ENCODE peak calls at places on chromosomes 5 and 9, in ten cellular contexts. One of them, this sample, is unnamed.

GRCh38 chr5:139386039-139386438 is 2.9 kb upstream of the SLC23A1 start:
- DNase-seq in stimulated activated naive CD8-positive, alpha-beta T cell treated with anti-CD3 and anti-CD28 coated beads, Interleukin-15, amount 100 ng/mL, for 72 hours: no peak
- DNase-seq in HuH-7: no peak
- DNase-seq in psoas muscle: no peak
- DNase-seq in activated CD4-positive, alpha-beta T cell treated with anti-CD3 and anti-CD28 coated beads, Interleukin-2, amount 10 ng/mL, durations not matched to agents 7 days and 5 days: no peak
- DNase-seq in foreskin fibroblast: peak
- DNase-seq in GM04504: no peak
- DNase-seq in activated naive CD4-positive, alpha-beta T cell treated with anti-CD3 and anti-CD28 coated beads, Interleukin-2, amount 10 ng/mL, durations not matched to agents 7 days and 5 days: no peak
- DNase-seq in neural crest cell: no peak
- DNase-seq in OCI-LY7: no peak
- DNase-seq in this sample: no peak

GRCh38 chr5:151141535-151141934 is 16.0 kb downstream of the ANXA6 start:
- DNase-seq in psoas muscle: peak
- DNase-seq in activated CD4-positive, alpha-beta T cell treated with anti-CD3 and anti-CD28 coated beads, Interleukin-2, amount 10 ng/mL, durations not matched to agents 7 days and 5 days: peak
- DNase-seq in foreskin fibroblast: peak
- DNase-seq in HuH-7: no peak
- DNase-seq in OCI-LY7: peak
- DNase-seq in GM04504: no peak
- DNase-seq in activated naive CD4-positive, alpha-beta T cell treated with anti-CD3 and anti-CD28 coated beads, Interleukin-2, amount 10 ng/mL, durations not matched to agents 7 days and 5 days: peak
- DNase-seq in neural crest cell: no peak
- DNase-seq in stimulated activated naive CD8-positive, alpha-beta T cell treated with anti-CD3 and anti-CD28 coated beads, Interleukin-15, amount 100 ng/mL, for 72 hours: peak
- DNase-seq in this sample: peak

GRCh38 chr9:19411316-19411715 is 2.5 kb downstream of the ACER2 start:
- DNase-seq in HuH-7: no peak
- DNase-seq in foreskin fibroblast: peak
- DNase-seq in activated naive CD4-positive, alpha-beta T cell treated with anti-CD3 and anti-CD28 coated beads, Interleukin-2, amount 10 ng/mL, durations not matched to agents 7 days and 5 days: no peak
- DNase-seq in stimulated activated naive CD8-positive, alpha-beta T cell treated with anti-CD3 and anti-CD28 coated beads, Interleukin-15, amount 100 ng/mL, for 72 hours: no peak
- DNase-seq in psoas muscle: no peak
- DNase-seq in neural crest cell: no peak
- DNase-seq in GM04504: no peak
- DNase-seq in activated CD4-positive, alpha-beta T cell treated with anti-CD3 and anti-CD28 coated beads, Interleukin-2, amount 10 ng/mL, durations not matched to agents 7 days and 5 days: no peak
- DNase-seq in OCI-LY7: no peak
- DNase-seq in this sample: no peak

GRCh38 chr9:114272739-114273431 is 50.0 kb upstream of the ORM1 start:
- DNase-seq in foreskin fibroblast: no peak
- DNase-seq in stimulated activated naive CD8-positive, alpha-beta T cell treated with anti-CD3 and anti-CD28 coated beads, Interleukin-15, amount 100 ng/mL, for 72 hours: no peak
- DNase-seq in HuH-7: no peak
- DNase-seq in psoas muscle: no peak
- DNase-seq in GM04504: no peak
- DNase-seq in activated CD4-positive, alpha-beta T cell treated with anti-CD3 and anti-CD28 coated beads, Interleukin-2, amount 10 ng/mL, durations not matched to agents 7 days and 5 days: no peak
- DNase-seq in activated naive CD4-positive, alpha-beta T cell treated with anti-CD3 and anti-CD28 coated beads, Interleukin-2, amount 10 ng/mL, durations not matched to agents 7 days and 5 days: peak
- DNase-seq in OCI-LY7: no peak
- DNase-seq in neural crest cell: no peak
- DNase-seq in this sample: no peak

GRCh38 chr5:137152616-137153015 is 346.5 kb downstream of the SPOCK1 start:
- DNase-seq in psoas muscle: no peak
- DNase-seq in HuH-7: no peak
- DNase-seq in neural crest cell: no peak
- DNase-seq in OCI-LY7: no peak
- DNase-seq in activated CD4-positive, alpha-beta T cell treated with anti-CD3 and anti-CD28 coated beads, Interleukin-2, amount 10 ng/mL, durations not matched to agents 7 days and 5 days: no peak
- DNase-seq in foreskin fibroblast: no peak
- DNase-seq in stimulated activated naive CD8-positive, alpha-beta T cell treated with anti-CD3 and anti-CD28 coated beads, Interleukin-15, amount 100 ng/mL, for 72 hours: no peak
- DNase-seq in GM04504: no peak
- DNase-seq in activated naive CD4-positive, alpha-beta T cell treated with anti-CD3 and anti-CD28 coated beads, Interleukin-2, amount 10 ng/mL, durations not matched to agents 7 days and 5 days: no peak
- DNase-seq in this sample: no peak

GRCh38 chr5:181223041-181223728 is at the start of gene TRIM41:
- DNase-seq in activated CD4-positive, alpha-beta T cell treated with anti-CD3 and anti-CD28 coated beads, Interleukin-2, amount 10 ng/mL, durations not matched to agents 7 days and 5 days: peak
- DNase-seq in neural crest cell: peak
- DNase-seq in OCI-LY7: peak
- DNase-seq in HuH-7: peak
- DNase-seq in GM04504: peak
- DNase-seq in activated naive CD4-positive, alpha-beta T cell treated with anti-CD3 and anti-CD28 coated beads, Interleukin-2, amount 10 ng/mL, durations not matched to agents 7 days and 5 days: peak
- DNase-seq in psoas muscle: peak
- DNase-seq in foreskin fibroblast: peak
- DNase-seq in stimulated activated naive CD8-positive, alpha-beta T cell treated with anti-CD3 and anti-CD28 coated beads, Interleukin-15, amount 100 ng/mL, for 72 hours: peak
- DNase-seq in this sample: peak

GRCh38 chr5:134975843-134976242 is 8.1 kb downstream of the CATSPER3 start:
- DNase-seq in neural crest cell: no peak
- DNase-seq in psoas muscle: no peak
- DNase-seq in GM04504: no peak
- DNase-seq in activated CD4-positive, alpha-beta T cell treated with anti-CD3 and anti-CD28 coated beads, Interleukin-2, amount 10 ng/mL, durations not matched to agents 7 days and 5 days: no peak
- DNase-seq in activated naive CD4-positive, alpha-beta T cell treated with anti-CD3 and anti-CD28 coated beads, Interleukin-2, amount 10 ng/mL, durations not matched to agents 7 days and 5 days: no peak
- DNase-seq in foreskin fibroblast: peak
- DNase-seq in OCI-LY7: no peak
- DNase-seq in HuH-7: no peak
- DNase-seq in stimulated activated naive CD8-positive, alpha-beta T cell treated with anti-CD3 and anti-CD28 coated beads, Interleukin-15, amount 100 ng/mL, for 72 hours: no peak
- DNase-seq in this sample: no peak

GRCh38 chr5:74256947-74257573 is 383.5 kb downstream of the ENC1 start:
- DNase-seq in activated naive CD4-positive, alpha-beta T cell treated with anti-CD3 and anti-CD28 coated beads, Interleukin-2, amount 10 ng/mL, durations not matched to agents 7 days and 5 days: no peak
- DNase-seq in HuH-7: no peak
- DNase-seq in GM04504: no peak
- DNase-seq in activated CD4-positive, alpha-beta T cell treated with anti-CD3 and anti-CD28 coated beads, Interleukin-2, amount 10 ng/mL, durations not matched to agents 7 days and 5 days: no peak
- DNase-seq in OCI-LY7: no peak
- DNase-seq in foreskin fibroblast: peak
- DNase-seq in psoas muscle: no peak
- DNase-seq in neural crest cell: no peak
- DNase-seq in stimulated activated naive CD8-positive, alpha-beta T cell treated with anti-CD3 and anti-CD28 coated beads, Interleukin-15, amount 100 ng/mL, for 72 hours: no peak
- DNase-seq in this sample: no peak

GRCh38 chr5:17910318-17910717 is 276.1 kb downstream of the TAF11L14 start:
- DNase-seq in activated CD4-positive, alpha-beta T cell treated with anti-CD3 and anti-CD28 coated beads, Interleukin-2, amount 10 ng/mL, durations not matched to agents 7 days and 5 days: no peak
- DNase-seq in neural crest cell: no peak
- DNase-seq in OCI-LY7: no peak
- DNase-seq in stimulated activated naive CD8-positive, alpha-beta T cell treated with anti-CD3 and anti-CD28 coated beads, Interleukin-15, amount 100 ng/mL, for 72 hours: no peak
- DNase-seq in foreskin fibroblast: no peak
- DNase-seq in GM04504: no peak
- DNase-seq in HuH-7: no peak
- DNase-seq in activated naive CD4-positive, alpha-beta T cell treated with anti-CD3 and anti-CD28 coated beads, Interleukin-2, amount 10 ng/mL, durations not matched to agents 7 days and 5 days: no peak
- DNase-seq in psoas muscle: no peak
- DNase-seq in this sample: no peak

GRCh38 chr9:99185904-99186303 is 35.8 kb downstream of the ALG2 start:
- DNase-seq in psoas muscle: no peak
- DNase-seq in OCI-LY7: no peak
- DNase-seq in GM04504: no peak
- DNase-seq in stimulated activated naive CD8-positive, alpha-beta T cell treated with anti-CD3 and anti-CD28 coated beads, Interleukin-15, amount 100 ng/mL, for 72 hours: no peak
- DNase-seq in HuH-7: no peak
- DNase-seq in foreskin fibroblast: no peak
- DNase-seq in activated naive CD4-positive, alpha-beta T cell treated with anti-CD3 and anti-CD28 coated beads, Interleukin-2, amount 10 ng/mL, durations not matched to agents 7 days and 5 days: no peak
- DNase-seq in activated CD4-positive, alpha-beta T cell treated with anti-CD3 and anti-CD28 coated beads, Interleukin-2, amount 10 ng/mL, durations not matched to agents 7 days and 5 days: no peak
- DNase-seq in neural crest cell: no peak
- DNase-seq in this sample: no peak

GRCh38 chr9:7549261-7549660 is 250.3 kb downstream of the DMAC1 start:
- DNase-seq in activated CD4-positive, alpha-beta T cell treated with anti-CD3 and anti-CD28 coated beads, Interleukin-2, amount 10 ng/mL, durations not matched to agents 7 days and 5 days: no peak
- DNase-seq in neural crest cell: peak
- DNase-seq in stimulated activated naive CD8-positive, alpha-beta T cell treated with anti-CD3 and anti-CD28 coated beads, Interleukin-15, amount 100 ng/mL, for 72 hours: no peak
- DNase-seq in HuH-7: no peak
- DNase-seq in foreskin fibroblast: no peak
- DNase-seq in psoas muscle: peak
- DNase-seq in OCI-LY7: no peak
- DNase-seq in GM04504: no peak
- DNase-seq in activated naive CD4-positive, alpha-beta T cell treated with anti-CD3 and anti-CD28 coated beads, Interleukin-2, amount 10 ng/mL, durations not matched to agents 7 days and 5 days: no peak
- DNase-seq in this sample: no peak

This sample was measured in CD4-positive, alpha-beta memory T cell.